ENCODE peak calls at places on chromosomes 5 and 9, in four cellular contexts. I is GM12878, T is HCT116, C is HepG2. K is an unnamed sample.

GRCh38 chr5:55620009-55620770 is 85.4 kb upstream of the PLPP1 start:
- DNase-seq in I (no peak), C (no peak), T (no peak), K (no peak)

GRCh38 chr5:72523960-72524582 is 16.9 kb upstream of the ZNF366 start:
- DNase-seq in C (peak; percentile 25), I (peak; percentile 52), T (peak; percentile 67), K (peak; percentile 54)

GRCh38 chr5:126422994-126423788 is at the start of gene GRAMD2B:
- DNase-seq in T (peak; percentile 83), I (peak; percentile 54), C (peak; percentile 18), K (peak; percentile 25)

GRCh38 chr5:24232929-24233328 is 411.8 kb downstream of the CDH10 start:
- DNase-seq in T (no peak), I (no peak), C (no peak), K (no peak)

GRCh38 chr5:36440300-36440699 is 138.6 kb upstream of the RANBP3L start:
- DNase-seq in T (no peak), C (no peak), I (no peak), K (no peak)

GRCh38 chr5:159412284-159413046 is 82.2 kb upstream of the IL12B start:
- DNase-seq in C (no peak), I (peak; percentile 62), T (no peak), K (no peak)

GRCh38 chr5:172820046-172820767 is 13.8 kb upstream of the ERGIC1 start:
- DNase-seq in T (peak; percentile 7), I (no peak), C (no peak), K (no peak)

GRCh38 chr5:3287516-3287915 is 308.1 kb upstream of the IRX1 start:
- DNase-seq in I (no peak), T (no peak), C (no peak), K (no peak)

GRCh38 chr9:69260161-69260560 is 64.9 kb upstream of the ENTREP1 start:
- DNase-seq in T (no peak), I (no peak), C (no peak), K (no peak)

GRCh38 chr9:34715639-34716215 is 5.8 kb upstream of the CCL21 start:
- DNase-seq in C (no peak), I (no peak), T (no peak), K (no peak)

GRCh38 chr5:113520429-113520828 is 6.9 kb downstream of the YTHDC2 start:
- DNase-seq in I (peak; percentile 54), C (peak; percentile 58), T (no peak), K (no peak)

GRCh38 chr5:136212252-136212721 is 19.3 kb upstream of the SMIM32 start:
- DNase-seq in I (no peak), T (peak; percentile 24), C (peak; percentile 21), K (no peak)

GRCh38 chr9:18394847-18395355 is 79.1 kb upstream of the ADAMTSL1 start:
- DNase-seq in T (no peak), C (no peak), I (no peak), K (no peak)

GRCh38 chr5:152271420-152271819 is 133.7 kb downstream of the NMUR2 start:
- DNase-seq in T (peak; percentile 2), I (peak; percentile 8), C (peak; percentile 23), K (peak; percentile 18)

GRCh38 chr9:97992219-97992618 is 9.1 kb downstream of the ANP32B start:
- DNase-seq in I (no peak), C (no peak), T (no peak), K (no peak)

GRCh38 chr9:129858167-129858962 is 23.1 kb downstream of the USP20 start:
- DNase-seq in T (no peak), I (no peak), C (no peak), K (no peak)

GRCh38 chr5:139659673-139660072 is 11.5 kb downstream of the CXXC5 start:
- DNase-seq in I (no peak), T (no peak), C (no peak), K (no peak)

GRCh38 chr5:65198777-65199120 is 283.0 kb downstream of the ADAMTS6 start:
- DNase-seq in T (no peak), I (no peak), C (peak; percentile 35), K (no peak)

GRCh38 chr5:127518319-127518621 is 830 bp downstream of the PRRC1 start:
- DNase-seq in I (peak; percentile 23), T (no peak), C (no peak), K (no peak)

GRCh38 chr9:109880276-109881169 is 100.5 kb downstream of the PALM2AKAP2 start:
- DNase-seq in T (peak; percentile 67), I (no peak), C (peak; percentile 7), K (peak; percentile 32)

GRCh38 chr5:120228262-120229031 is 235.7 kb upstream of the PRR16 start:
- DNase-seq in I (no peak), C (peak; percentile 1), T (peak; percentile 2), K (peak; percentile 9)

GRCh38 chr5:77866198-77866597 is 90.1 kb upstream of the TBCA start:
- DNase-seq in I (no peak), T (no peak), C (no peak), K (no peak)

GRCh38 chr5:77867194-77867691 is 91.1 kb upstream of the TBCA start:
- DNase-seq in C (no peak), T (no peak), I (no peak), K (no peak)

GRCh38 chr5:77863181-77863580 is 87.0 kb upstream of the TBCA start:
- DNase-seq in T (no peak), I (no peak), C (no peak), K (no peak)

GRCh38 chr5:77867914-77868313 is 91.8 kb upstream of the TBCA start:
- DNase-seq in I (no peak), C (no peak), T (no peak), K (no peak)

DNA sequence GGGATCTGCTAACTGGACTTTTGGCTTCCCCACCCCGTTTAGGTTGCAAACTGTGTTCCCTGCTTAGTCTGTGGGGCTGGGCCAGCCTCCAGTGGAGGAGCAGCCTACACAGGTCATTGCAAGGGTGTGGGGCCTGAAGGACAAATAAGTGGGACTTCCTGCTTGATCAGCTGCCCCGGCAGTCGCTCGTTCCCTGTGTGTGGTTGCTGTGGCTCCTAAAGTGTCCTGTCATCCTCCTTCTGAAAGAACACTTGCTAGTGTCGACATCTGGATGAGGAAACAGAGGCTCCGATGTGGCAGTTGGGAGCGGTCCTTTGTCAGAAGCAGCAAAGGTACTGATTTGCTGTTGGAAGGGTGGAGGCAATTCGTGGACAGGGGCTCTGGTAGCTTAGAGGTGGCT is 88.9 kb upstream of the TBCA start:
- DNase-seq in T (no peak), C (no peak), I (no peak), K (no peak)
- H3K36me3 ChIP-seq in T (no peaks in the 10 kb centered on the region), C (no peaks in the 10 kb centered on the region), I (no peaks in the 10 kb centered on the region), K (no peaks in the 10 kb centered on the region)

DNA sequence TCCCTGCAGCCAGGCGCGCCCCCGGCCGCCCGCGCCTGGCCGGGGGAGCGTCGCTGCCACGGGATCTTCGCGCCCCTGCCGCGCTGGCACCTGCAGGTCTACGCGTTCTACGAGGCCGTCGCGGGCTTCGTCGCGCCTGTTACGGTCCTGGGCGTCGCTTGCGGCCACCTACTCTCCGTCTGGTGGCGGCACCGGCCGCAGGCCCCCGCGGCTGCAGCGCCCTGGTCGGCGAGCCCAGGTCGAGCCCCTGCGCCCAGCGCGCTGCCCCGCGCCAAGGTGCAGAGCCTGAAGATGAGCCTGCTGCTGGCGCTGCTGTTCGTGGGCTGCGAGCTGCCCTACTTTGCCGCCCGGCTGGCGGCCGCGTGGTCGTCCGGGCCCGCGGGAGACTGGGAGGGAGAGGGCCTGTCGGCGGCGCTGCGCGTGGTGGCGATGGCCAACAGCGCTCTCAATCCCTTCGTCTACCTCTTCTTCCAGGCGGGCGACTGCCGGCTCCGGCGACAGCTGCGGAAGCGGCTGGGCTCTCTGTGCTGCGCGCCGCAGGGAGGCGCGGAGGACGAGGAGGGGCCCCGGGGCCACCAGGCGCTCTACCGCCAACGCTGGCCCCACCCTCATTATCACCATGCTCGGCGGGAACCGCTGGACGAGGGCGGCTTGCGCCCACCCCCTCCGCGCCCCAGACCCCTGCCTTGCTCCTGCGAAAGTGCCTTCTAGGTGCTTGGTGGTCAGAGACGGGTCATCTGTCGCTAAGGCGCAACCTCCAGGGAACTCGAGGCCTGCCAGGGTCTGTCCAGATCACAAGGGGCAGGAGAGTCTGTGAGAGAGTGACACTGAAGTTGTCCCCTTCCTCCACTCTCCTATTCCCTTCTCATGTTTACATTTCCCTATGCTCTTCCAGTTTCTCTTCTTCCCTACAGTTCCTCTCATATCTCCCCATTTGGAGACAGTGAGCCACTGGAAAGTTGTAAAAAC is 1.3 kb downstream of the GPR150 start:
- DNase-seq in C (no peak), T (no peak), I (no peak), K (no peak)
- H3K4me3 ChIP-seq in C (peak overlapping the region; percentile 47), T (no peak overlapping the region), I (peak overlapping the region; percentile 62), K (no peak overlapping the region)

GRCh38 chr9:37180138-37180537 is 59.8 kb downstream of the ZCCHC7 start:
- DNase-seq in T (no peak), C (no peak), I (no peak), K (no peak)

GRCh38 chr9:37179576-37179975 is 59.2 kb downstream of the ZCCHC7 start:
- DNase-seq in C (no peak), T (no peak), I (no peak), K (no peak)

GRCh38 chr9:37178742-37179141 is 58.4 kb downstream of the ZCCHC7 start:
- DNase-seq in T (no peak), C (no peak), I (no peak), K (no peak)

GRCh38 chr9:37172511-37172910 is 52.1 kb downstream of the ZCCHC7 start:
- DNase-seq in I (no peak), C (no peak), T (no peak), K (no peak)

DNA sequence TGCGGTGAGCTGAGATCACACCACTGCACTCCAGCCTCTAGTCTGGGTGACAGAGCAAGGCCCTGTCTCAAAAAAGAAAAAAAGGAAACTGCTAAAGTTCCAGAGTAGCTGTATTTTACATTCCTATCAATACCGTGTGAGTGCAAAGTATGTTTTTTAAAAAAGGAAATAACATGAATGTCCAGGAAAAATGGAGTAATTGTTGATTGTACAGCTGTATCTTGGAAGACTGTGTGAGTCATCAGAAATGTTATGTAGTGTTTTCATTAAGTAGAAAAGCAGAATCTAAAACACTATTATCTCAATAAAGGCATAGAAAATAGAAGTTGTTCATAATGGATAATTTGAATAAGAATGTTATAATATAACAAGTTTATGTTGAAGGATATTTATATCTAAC is 53.9 kb downstream of the ZCCHC7 start:
- DNase-seq in T (no peak), I (no peak), C (no peak), K (no peak)
- TF ChIP-seq YY1 in T (no peak), I (no peak), C (no peak), K (no peak)

GRCh38 chr5:177437623-177438022 is 9.0 kb upstream of the PRR7 start:
- DNase-seq in C (no peak), I (no peak), T (no peak), K (no peak)

GRCh38 chr5:177434942-177435738 is 8.7 kb downstream of the GRK6 start:
- DNase-seq in I (no peak), T (no peak), C (peak; percentile 69), K (no peak)

GRCh38 chr5:177433658-177434217 is 7.3 kb downstream of the GRK6 start:
- DNase-seq in C (no peak), T (no peak), I (no peak), K (no peak)

GRCh38 chr5:177434437-177434836 is 8.0 kb downstream of the GRK6 start:
- DNase-seq in I (no peak), T (no peak), C (no peak), K (no peak)

DNA sequence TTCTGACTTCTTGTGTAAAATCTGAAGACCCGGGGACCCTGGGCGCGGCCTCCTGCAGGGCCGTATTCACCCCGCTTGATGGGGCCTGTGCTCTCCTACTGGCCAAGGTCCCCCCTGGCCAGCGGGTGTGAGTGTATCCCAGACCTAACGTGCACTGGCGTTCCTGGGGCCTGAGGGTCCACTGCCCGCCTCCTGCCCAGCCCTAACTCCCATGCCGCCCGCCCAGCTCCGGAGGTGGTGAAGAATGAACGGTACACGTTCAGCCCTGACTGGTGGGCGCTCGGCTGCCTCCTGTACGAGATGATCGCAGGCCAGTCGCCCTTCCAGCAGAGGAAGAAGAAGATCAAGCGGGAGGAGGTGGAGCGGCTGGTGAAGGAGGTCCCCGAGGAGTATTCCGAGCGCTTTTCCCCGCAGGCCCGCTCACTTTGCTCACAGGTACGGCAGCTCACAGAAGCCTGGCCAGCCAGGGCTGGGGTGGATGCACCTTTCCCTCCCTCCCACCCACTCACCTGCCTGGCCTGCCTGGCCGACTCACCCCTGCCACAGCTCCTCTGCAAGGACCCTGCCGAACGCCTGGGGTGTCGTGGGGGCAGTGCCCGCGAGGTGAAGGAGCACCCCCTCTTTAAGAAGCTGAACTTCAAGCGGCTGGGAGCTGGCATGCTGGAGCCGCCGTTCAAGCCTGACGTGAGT is 9.5 kb downstream of the GRK6 start:
- DNase-seq in I (no peak), C (no peak), T (no peak), K (no peak)
- H3K36me3 ChIP-seq in I (peaks cover 53% of the 10 kb centered on the region), C (peaks cover 22% of the 10 kb centered on the region), T (peaks cover 48% of the 10 kb centered on the region), K (peaks cover 85% of the 10 kb centered on the region)